ENCODE peak calls at places on chromosomes 13 and 19, in seven cellular contexts. One of them, this sample, is unnamed.

GRCh38 chr13:98556968-98557591 is 19.8 kb downstream of the STK24 start:
- DNase-seq in left lung: no peak
- DNase-seq in lower lobe of right lung: no peak
- DNase-seq in heart right ventricle: no peak
- DNase-seq in SK-N-SH: peak; percentile 52
- DNase-seq in right atrium auricular region: no peak
- DNase-seq in mucosa of descending colon: no peak
- DNase-seq in this sample: no peak

GRCh38 chr19:6668696-6669095 is 1.3 kb downstream of the TNFSF14 start:
- DNase-seq in SK-N-SH: no peak
- DNase-seq in heart right ventricle: no peak
- DNase-seq in mucosa of descending colon: no peak
- DNase-seq in right atrium auricular region: no peak
- DNase-seq in left lung: no peak
- DNase-seq in lower lobe of right lung: no peak
- DNase-seq in this sample: no peak

GRCh38 chr13:52118595-52118994 is 10.3 kb downstream of the NEK5 start:
- DNase-seq in lower lobe of right lung: no peak
- DNase-seq in left lung: no peak
- DNase-seq in heart right ventricle: no peak
- DNase-seq in SK-N-SH: no peak
- DNase-seq in mucosa of descending colon: no peak
- DNase-seq in right atrium auricular region: no peak
- DNase-seq in this sample: no peak

GRCh38 chr13:109162248-109163051 is 533.0 kb downstream of the MYO16 start:
- DNase-seq in mucosa of descending colon: peak; percentile 31
- DNase-seq in heart right ventricle: no peak
- DNase-seq in SK-N-SH: no peak
- DNase-seq in lower lobe of right lung: no peak
- DNase-seq in left lung: no peak
- DNase-seq in right atrium auricular region: no peak
- DNase-seq in this sample: no peak

GRCh38 chr13:25816239-25816638 is 235.6 kb downstream of the SHISA2 start:
- DNase-seq in left lung: no peak
- DNase-seq in SK-N-SH: no peak
- DNase-seq in lower lobe of right lung: peak; percentile 59
- DNase-seq in right atrium auricular region: no peak
- DNase-seq in mucosa of descending colon: no peak
- DNase-seq in heart right ventricle: no peak
- DNase-seq in this sample: no peak

GRCh38 chr19:34482380-34483250 is 1.1 kb downstream of the WTIP start:
- DNase-seq in right atrium auricular region: no peak
- DNase-seq in mucosa of descending colon: no peak
- DNase-seq in SK-N-SH: peak; percentile 70
- DNase-seq in heart right ventricle: no peak
- DNase-seq in left lung: peak; percentile 80
- DNase-seq in lower lobe of right lung: no peak
- DNase-seq in this sample: peak; percentile 71

GRCh38 chr19:925087-925911 is 536 bp upstream of the ARID3A start:
- DNase-seq in right atrium auricular region: peak; percentile 85
- DNase-seq in SK-N-SH: peak; percentile 95
- DNase-seq in left lung: peak; percentile 93
- DNase-seq in heart right ventricle: peak; percentile 77
- DNase-seq in mucosa of descending colon: peak; percentile 75
- DNase-seq in lower lobe of right lung: peak; percentile 89
- DNase-seq in this sample: peak; percentile 54

GRCh38 chr19:3950871-3951861 is 18.3 kb downstream of the NMRK2 start:
- DNase-seq in SK-N-SH: no peak
- DNase-seq in mucosa of descending colon: no peak
- DNase-seq in heart right ventricle: peak; percentile 76
- DNase-seq in right atrium auricular region: no peak
- DNase-seq in lower lobe of right lung: no peak
- DNase-seq in left lung: peak; percentile 67
- DNase-seq in this sample: no peak

GRCh38 chr13:32415019-32415418 is 12.9 kb downstream of the N4BP2L1 start:
- DNase-seq in right atrium auricular region: no peak
- DNase-seq in mucosa of descending colon: peak; percentile 32
- DNase-seq in left lung: no peak
- DNase-seq in heart right ventricle: no peak
- DNase-seq in lower lobe of right lung: no peak
- DNase-seq in SK-N-SH: peak; percentile 30
- DNase-seq in this sample: no peak

GRCh38 chr19:31500921-31501320 is 151.7 kb upstream of the TSHZ3 start:
- DNase-seq in SK-N-SH: no peak
- DNase-seq in heart right ventricle: no peak
- DNase-seq in left lung: no peak
- DNase-seq in mucosa of descending colon: no peak
- DNase-seq in right atrium auricular region: peak; percentile 21
- DNase-seq in lower lobe of right lung: no peak
- DNase-seq in this sample: peak; percentile 30

GRCh38 chr19:35168261-35168660 is 13.7 kb downstream of the FXYD5 start:
- DNase-seq in mucosa of descending colon: no peak
- DNase-seq in heart right ventricle: no peak
- DNase-seq in left lung: no peak
- DNase-seq in lower lobe of right lung: no peak
- DNase-seq in SK-N-SH: no peak
- DNase-seq in right atrium auricular region: no peak
- DNase-seq in this sample: peak; percentile 63

GRCh38 chr19:7851623-7852500 is 21.8 kb downstream of the EVI5L start:
- DNase-seq in heart right ventricle: no peak
- DNase-seq in lower lobe of right lung: no peak
- DNase-seq in SK-N-SH: no peak
- DNase-seq in mucosa of descending colon: no peak
- DNase-seq in left lung: peak; percentile 79
- DNase-seq in right atrium auricular region: no peak
- DNase-seq in this sample: peak; percentile 42

GRCh38 chr13:110062777-110063442 is 244.0 kb downstream of the COL4A1 start:
- DNase-seq in SK-N-SH: no peak
- DNase-seq in lower lobe of right lung: no peak
- DNase-seq in mucosa of descending colon: no peak
- DNase-seq in heart right ventricle: no peak
- DNase-seq in left lung: no peak
- DNase-seq in right atrium auricular region: no peak
- DNase-seq in this sample: no peak

GRCh38 chr13:114135731-114136171 is 3.3 kb upstream of the RASA3 start:
- DNase-seq in right atrium auricular region: no peak
- DNase-seq in heart right ventricle: no peak
- DNase-seq in SK-N-SH: no peak
- DNase-seq in left lung: no peak
- DNase-seq in mucosa of descending colon: no peak
- DNase-seq in lower lobe of right lung: no peak
- DNase-seq in this sample: peak; percentile 22

DNA sequence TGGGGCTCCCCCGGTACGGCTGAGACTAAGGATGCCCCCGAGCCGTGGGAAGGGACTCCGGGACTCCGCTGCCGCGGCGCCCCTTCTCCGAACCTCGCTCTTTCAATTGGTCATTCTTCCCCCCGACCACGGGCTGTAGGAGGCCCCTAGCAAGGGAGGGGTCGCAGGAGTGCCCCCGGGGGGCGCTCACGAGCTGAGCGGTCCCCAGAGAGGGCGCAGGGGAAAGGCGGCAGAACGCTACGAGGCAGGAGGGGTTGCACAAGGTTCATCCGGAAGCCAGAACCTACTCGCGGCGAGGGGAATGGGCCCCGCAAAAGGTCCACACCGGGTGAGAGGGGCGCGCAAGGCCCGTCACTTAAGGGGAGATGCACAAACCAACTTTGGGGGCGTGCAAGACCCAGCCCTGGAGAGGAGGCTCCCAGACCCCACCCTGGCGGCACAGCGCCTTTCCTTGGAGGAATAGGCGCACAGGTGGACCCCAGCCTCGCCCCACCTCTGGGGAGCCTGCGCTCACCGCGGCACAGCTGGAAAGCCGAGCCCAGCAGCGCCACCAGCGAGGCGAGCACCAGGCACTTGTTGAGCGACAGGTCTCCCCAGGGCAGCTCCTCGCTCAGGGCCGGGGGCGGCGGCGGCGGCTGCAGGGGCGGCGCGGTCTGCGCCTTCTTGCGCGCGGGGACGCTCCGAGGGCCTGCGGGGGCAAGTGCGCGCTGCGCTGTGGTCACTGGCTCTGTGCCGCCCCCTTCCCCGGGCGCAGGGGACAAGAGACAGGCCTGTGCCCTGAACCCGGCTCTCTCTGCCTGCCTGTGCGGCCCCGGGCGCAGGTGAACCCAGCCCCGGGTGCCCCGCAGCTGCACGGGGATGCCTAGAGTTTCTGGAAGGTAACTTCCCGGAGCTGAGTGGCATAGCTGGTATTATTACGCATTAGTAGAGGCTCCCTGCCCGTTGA is 2.8 kb downstream of the JSRP1 start:
- DNase-seq in left lung: no peak
- DNase-seq in SK-N-SH: peak; percentile 58
- DNase-seq in heart right ventricle: no peak
- DNase-seq in mucosa of descending colon: no peak
- DNase-seq in lower lobe of right lung: no peak
- DNase-seq in right atrium auricular region: no peak
- DNase-seq in this sample: peak; percentile 54
- H3K4me1 ChIP-seq in left lung: peaks cover 41% of the 10 kb centered on the region
- H3K4me1 ChIP-seq in SK-N-SH: peaks cover 17% of the 10 kb centered on the region
- H3K4me1 ChIP-seq in heart right ventricle: peaks cover 8% of the 10 kb centered on the region
- H3K4me1 ChIP-seq in mucosa of descending colon: peaks cover 33% of the 10 kb centered on the region
- H3K4me1 ChIP-seq in lower lobe of right lung: peaks cover 33% of the 10 kb centered on the region
- H3K4me1 ChIP-seq in right atrium auricular region: no peaks in the 10 kb centered on the region
- H3K4me1 ChIP-seq in this sample: no peaks in the 10 kb centered on the region

GRCh38 chr13:99600318-99600717 is 99.0 kb downstream of the TM9SF2 start:
- DNase-seq in heart right ventricle: no peak
- DNase-seq in left lung: no peak
- DNase-seq in lower lobe of right lung: no peak
- DNase-seq in right atrium auricular region: no peak
- DNase-seq in SK-N-SH: peak; percentile 30
- DNase-seq in mucosa of descending colon: no peak
- DNase-seq in this sample: no peak
- TF ChIP-seq CTCF in heart right ventricle: no peak
- TF ChIP-seq CTCF in left lung: no peak
- TF ChIP-seq CTCF in lower lobe of right lung: no peak
- TF ChIP-seq CTCF in right atrium auricular region: no peak
- TF ChIP-seq CTCF in SK-N-SH: no peak
- TF ChIP-seq CTCF in mucosa of descending colon: no peak
- TF ChIP-seq CTCF in this sample: no peak

DNA sequence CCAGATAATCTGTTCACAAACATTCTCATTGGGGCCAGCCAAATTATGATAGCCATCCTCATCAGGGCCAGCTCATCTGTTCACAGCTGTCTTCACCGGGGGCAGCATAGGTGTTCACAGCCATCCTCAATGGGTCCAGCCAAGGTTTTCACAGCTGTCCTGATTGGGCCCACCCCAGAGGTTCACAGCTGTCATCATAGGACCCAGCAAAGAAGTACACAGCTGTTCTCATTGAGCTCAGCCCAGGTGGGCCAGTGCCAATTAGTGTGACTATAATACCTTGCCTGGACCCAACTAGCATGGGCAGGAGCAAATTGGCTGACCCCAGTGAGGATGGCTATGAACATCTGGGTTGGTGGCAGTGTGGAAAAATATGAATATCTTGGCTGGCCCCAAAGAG is 1166.0 kb downstream of the UQCRFS1 start:
- DNase-seq in SK-N-SH: no peak
- DNase-seq in heart right ventricle: no peak
- DNase-seq in left lung: no peak
- DNase-seq in mucosa of descending colon: no peak
- DNase-seq in lower lobe of right lung: no peak
- DNase-seq in right atrium auricular region: no peak
- DNase-seq in this sample: no peak
- H3K4me1 ChIP-seq in SK-N-SH: no peaks in the 10 kb centered on the region
- H3K4me1 ChIP-seq in heart right ventricle: no peaks in the 10 kb centered on the region
- H3K4me1 ChIP-seq in left lung: no peaks in the 10 kb centered on the region
- H3K4me1 ChIP-seq in mucosa of descending colon: no peaks in the 10 kb centered on the region
- H3K4me1 ChIP-seq in lower lobe of right lung: no peaks in the 10 kb centered on the region
- H3K4me1 ChIP-seq in right atrium auricular region: no peaks in the 10 kb centered on the region
- H3K4me1 ChIP-seq in this sample: no peaks in the 10 kb centered on the region

GRCh38 chr13:99768986-99769385 is 202.6 kb downstream of the ZIC5 start:
- DNase-seq in lower lobe of right lung: no peak
- DNase-seq in left lung: no peak
- DNase-seq in heart right ventricle: no peak
- DNase-seq in right atrium auricular region: no peak
- DNase-seq in SK-N-SH: no peak
- DNase-seq in mucosa of descending colon: no peak
- DNase-seq in this sample: no peak

GRCh38 chr13:99765869-99766268 is 205.7 kb downstream of the ZIC5 start:
- DNase-seq in SK-N-SH: no peak
- DNase-seq in left lung: no peak
- DNase-seq in heart right ventricle: no peak
- DNase-seq in mucosa of descending colon: no peak
- DNase-seq in lower lobe of right lung: no peak
- DNase-seq in right atrium auricular region: no peak
- DNase-seq in this sample: no peak

GRCh38 chr13:99766641-99767045 is 204.9 kb downstream of the ZIC5 start:
- DNase-seq in SK-N-SH: no peak
- DNase-seq in right atrium auricular region: no peak
- DNase-seq in heart right ventricle: no peak
- DNase-seq in left lung: no peak
- DNase-seq in lower lobe of right lung: no peak
- DNase-seq in mucosa of descending colon: no peak
- DNase-seq in this sample: no peak
- TF ChIP-seq CTCF in SK-N-SH: no peak
- TF ChIP-seq CTCF in right atrium auricular region: no peak
- TF ChIP-seq CTCF in heart right ventricle: no peak
- TF ChIP-seq CTCF in left lung: no peak
- TF ChIP-seq CTCF in lower lobe of right lung: no peak
- TF ChIP-seq CTCF in mucosa of descending colon: no peak
- TF ChIP-seq CTCF in this sample: peak; percentile 16

GRCh38 chr19:17333611-17334413 is 843 bp downstream of the ANO8 start:
- DNase-seq in mucosa of descending colon: peak; percentile 55
- DNase-seq in left lung: no peak
- DNase-seq in lower lobe of right lung: no peak
- DNase-seq in heart right ventricle: no peak
- DNase-seq in SK-N-SH: no peak
- DNase-seq in right atrium auricular region: no peak
- DNase-seq in this sample: peak; percentile 77
- H3K4me1 ChIP-seq in mucosa of descending colon: peaks cover 33% of the 10 kb centered on the region
- H3K4me1 ChIP-seq in left lung: peaks cover 57% of the 10 kb centered on the region
- H3K4me1 ChIP-seq in lower lobe of right lung: peaks cover 42% of the 10 kb centered on the region
- H3K4me1 ChIP-seq in heart right ventricle: peaks cover 8% of the 10 kb centered on the region
- H3K4me1 ChIP-seq in SK-N-SH: peaks cover 24% of the 10 kb centered on the region
- H3K4me1 ChIP-seq in right atrium auricular region: no peaks in the 10 kb centered on the region
- H3K4me1 ChIP-seq in this sample: no peaks in the 10 kb centered on the region

DNA sequence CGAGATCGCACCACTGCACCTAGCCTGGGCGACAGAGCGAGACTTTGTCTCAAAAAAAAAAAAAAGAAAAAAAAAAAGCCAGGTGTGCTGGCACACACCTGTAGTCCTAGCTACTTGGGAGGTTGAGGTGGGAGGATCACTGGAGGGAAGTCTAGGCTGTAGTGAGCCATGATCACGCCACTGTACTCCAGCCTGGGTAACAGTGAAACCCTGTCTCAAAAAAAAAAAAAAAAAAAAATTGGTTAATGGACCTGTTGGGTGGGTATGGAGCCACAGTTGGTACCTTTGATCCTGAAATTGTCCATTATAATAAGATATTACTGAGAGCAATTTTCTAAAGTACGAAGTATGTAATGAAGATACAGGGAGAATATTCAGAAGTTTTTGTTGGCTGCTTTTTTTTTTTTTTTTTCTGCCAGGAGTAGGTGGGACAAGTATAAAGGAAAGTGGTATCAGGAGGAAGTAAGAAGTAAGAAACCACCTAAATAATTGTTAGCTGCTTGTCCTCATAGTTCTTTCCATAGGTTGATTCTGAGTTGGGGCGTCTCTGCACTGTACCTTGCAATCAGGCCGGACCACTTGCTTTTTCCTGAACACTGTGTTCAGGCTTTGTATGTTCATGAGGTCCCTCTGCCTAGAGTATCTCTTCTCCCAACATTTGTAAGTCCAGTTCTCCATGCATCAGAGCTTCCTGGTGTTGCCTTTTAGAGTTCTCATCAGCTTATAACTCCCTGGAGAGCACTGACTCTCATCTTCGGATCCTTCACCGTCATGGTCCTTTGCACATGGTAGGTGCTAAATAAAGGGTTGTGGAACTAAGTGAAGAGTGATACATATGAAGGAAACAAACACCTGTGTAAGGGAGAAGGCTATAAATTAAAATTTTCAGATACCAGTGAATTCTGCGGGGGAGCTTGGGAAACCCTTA is 31.7 kb downstream of the ARHGAP35 start:
- DNase-seq in SK-N-SH: no peak
- DNase-seq in mucosa of descending colon: no peak
- DNase-seq in left lung: no peak
- DNase-seq in lower lobe of right lung: no peak
- DNase-seq in right atrium auricular region: no peak
- DNase-seq in heart right ventricle: no peak
- DNase-seq in this sample: no peak
- TF ChIP-seq CTCF in SK-N-SH: no peak
- TF ChIP-seq CTCF in mucosa of descending colon: no peak
- TF ChIP-seq CTCF in left lung: no peak
- TF ChIP-seq CTCF in lower lobe of right lung: no peak
- TF ChIP-seq CTCF in right atrium auricular region: no peak
- TF ChIP-seq CTCF in heart right ventricle: no peak
- TF ChIP-seq CTCF in this sample: no peak